ENCODE peak calls at places on chromosomes 12 and 14, in eight cellular contexts. A is thoracic aorta, U is tibial artery, T is hepatocyte, Y is dorsolateral prefrontal cortex, J is thyroid gland, G is AG10803, P is IMR-90. R is an unnamed sample.

GRCh38 chr12:69720748-69721147 is 17.9 kb upstream of the RAB3IP start:
- DNase-seq in U (no peak), G (no peak), Y (no peak), A (no peak), T (peak; percentile 13), J (no peak), P (no peak), R (no peak)

GRCh38 chr14:35556548-35556947 is 22.6 kb downstream of the INSM2 start:
- DNase-seq in U (no peak), Y (no peak), A (no peak), J (no peak), T (no peak), G (no peak), P (no peak), R (no peak)

GRCh38 chr14:57816568-57817284 is 49.2 kb downstream of the SLC35F4 start:
- DNase-seq in P (no peak), J (no peak), Y (no peak), G (no peak), A (no peak), U (no peak), T (no peak), R (no peak)

GRCh38 chr14:76289276-76289675 is 86.7 kb upstream of the ESRRB start:
- DNase-seq in P (no peak), U (no peak), G (no peak), Y (no peak), A (no peak), T (no peak), J (no peak), R (no peak)

GRCh38 chr12:53795927-53796326 is 44.1 kb upstream of the CISTR start:
- DNase-seq in P (no peak), A (no peak), G (no peak), T (no peak), Y (peak; percentile 36), U (no peak), J (no peak), R (no peak)

GRCh38 chr14:44586910-44587309 is 79.8 kb upstream of the FSCB start:
- DNase-seq in A (no peak), T (no peak), J (no peak), P (no peak), G (no peak), U (no peak), Y (no peak), R (no peak)

GRCh38 chr12:124296295-124296915 is 1.5 kb downstream of the RFLNA start:
- DNase-seq in T (peak; percentile 76), A (no peak), U (no peak), Y (no peak), P (no peak), J (no peak), G (no peak), R (no peak)

GRCh38 chr12:11580125-11580751 is 69.2 kb upstream of the ETV6 start:
- DNase-seq in U (peak; percentile 78), T (no peak), G (peak; percentile 88), Y (no peak), P (peak; percentile 82), A (no peak), J (peak; percentile 57), R (peak; percentile 66)

GRCh38 chr12:123958462-123958861 is 14.2 kb downstream of the CCDC92 start:
- DNase-seq in Y (no peak), U (no peak), J (peak; percentile 84), A (no peak), T (no peak), P (no peak), G (no peak), R (no peak)

GRCh38 chr14:22390195-22390594 is 198.8 kb downstream of the DAD1 start:
- DNase-seq in A (no peak), P (no peak), G (no peak), Y (no peak), T (no peak), U (no peak), J (no peak), R (no peak)

GRCh38 chr12:115756804-115757203 is 520.7 kb downstream of the MED13L start:
- DNase-seq in U (no peak), G (no peak), T (no peak), Y (no peak), A (no peak), P (no peak), J (no peak), R (no peak)

GRCh38 chr12:115758886-115759620 is 518.4 kb downstream of the MED13L start:
- DNase-seq in T (no peak), A (no peak), P (no peak), G (no peak), U (no peak), Y (no peak), J (no peak), R (no peak)

GRCh38 chr12:115755061-115755751 is 522.3 kb downstream of the MED13L start:
- DNase-seq in A (no peak), Y (no peak), P (no peak), G (no peak), J (no peak), T (no peak), U (no peak), R (no peak)

GRCh38 chr12:115755752-115756140 is 521.7 kb downstream of the MED13L start:
- DNase-seq in P (no peak), A (no peak), U (no peak), J (no peak), G (no peak), T (no peak), Y (no peak), R (no peak)

DNA sequence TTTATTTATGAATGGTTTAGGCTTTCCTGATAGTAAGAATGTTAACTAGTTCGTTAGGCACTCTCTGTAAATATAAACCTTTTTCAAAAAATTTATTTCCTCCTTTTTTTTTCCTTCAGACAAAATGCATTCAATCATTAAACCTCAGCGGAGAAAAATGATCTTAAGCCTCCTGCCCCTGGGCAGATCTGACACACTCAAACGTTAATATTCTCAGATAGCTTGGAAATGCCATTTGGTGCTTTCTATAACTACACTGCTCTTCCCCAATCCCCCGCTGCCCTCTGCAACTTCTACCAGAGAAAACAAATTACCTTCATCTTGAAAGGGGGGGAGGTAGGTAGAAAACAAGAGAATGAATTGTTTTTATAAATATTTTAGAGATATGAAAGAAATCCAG is 521.2 kb downstream of the MED13L start:
- DNase-seq in U (no peak), T (no peak), A (no peak), Y (no peak), P (no peak), J (no peak), G (no peak), R (no peak)
- H3K4me3 ChIP-seq in U (no peak overlapping the region), T (no peak overlapping the region), A (no peak overlapping the region), Y (no peak overlapping the region), P (no peak overlapping the region), J (no peak overlapping the region), G (no peak overlapping the region), R (no peak overlapping the region)

GRCh38 chr12:131850856-131851559 is 22.8 kb downstream of the MMP17 start:
- DNase-seq in G (no peak), A (no peak), T (peak; percentile 63), U (no peak), P (no peak), Y (no peak), J (peak; percentile 48), R (no peak)
- TF ChIP-seq CTCF in G (peak; percentile 50), A (peak; percentile 61), T (peak; percentile 56), U (peak; percentile 58), P (peak; percentile 56), Y (no peak), J (peak; percentile 52), R (peak; percentile 69)

GRCh38 chr12:122871851-122872785 is 23.8 kb downstream of the VPS37B start:
- DNase-seq in A (no peak), J (peak; percentile 58), U (peak; percentile 79), Y (no peak), P (peak; percentile 88), G (peak; percentile 87), T (peak; percentile 65), R (no peak)

GRCh38 chr12:122869207-122869973 is 26.5 kb downstream of the VPS37B start:
- DNase-seq in T (no peak), A (no peak), U (peak; percentile 25), Y (no peak), P (no peak), G (no peak), J (peak; percentile 1), R (no peak)

GRCh38 chr12:122870867-122871664 is 24.9 kb downstream of the VPS37B start:
- DNase-seq in P (peak; percentile 70), Y (no peak), J (peak; percentile 76), A (no peak), G (peak; percentile 61), U (peak; percentile 69), T (peak; percentile 70), R (no peak)

GRCh38 chr12:122868471-122869177 is 27.3 kb downstream of the VPS37B start:
- DNase-seq in U (peak; percentile 42), G (no peak), P (no peak), T (no peak), J (peak; percentile 2), A (no peak), Y (no peak), R (no peak)

DNA sequence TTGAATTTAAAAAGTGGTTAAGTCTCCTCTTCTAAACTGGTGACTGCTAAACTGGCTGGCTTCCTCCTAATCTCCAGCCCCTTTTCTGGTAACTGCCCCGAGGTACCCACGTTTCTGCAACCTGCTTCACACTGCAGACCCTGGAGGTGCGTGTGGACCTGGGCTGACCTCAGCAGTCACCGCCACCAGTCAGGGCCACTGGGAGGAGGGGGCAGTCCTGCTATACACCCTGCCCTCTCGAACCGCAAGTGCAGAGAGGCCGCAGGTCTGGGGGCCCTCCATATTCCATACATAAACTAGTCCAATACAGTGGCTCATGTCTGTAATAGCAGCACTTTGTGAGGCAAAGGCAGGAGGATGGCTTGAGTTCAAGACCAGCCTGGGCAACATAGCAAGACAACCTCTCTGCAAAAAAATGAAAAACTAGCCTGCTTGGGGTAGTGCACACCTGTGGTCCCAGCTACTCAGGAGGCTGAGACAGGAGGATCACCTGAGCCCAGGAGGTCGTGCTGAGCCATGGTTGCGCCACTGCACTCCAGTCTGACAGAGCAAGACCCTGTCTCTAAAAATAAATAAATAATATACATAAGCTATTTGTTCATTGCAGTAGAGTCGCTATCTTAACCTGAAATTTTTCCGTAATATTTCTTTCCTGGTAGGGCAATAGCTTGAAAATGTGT is 25.6 kb downstream of the VPS37B start:
- DNase-seq in J (peak; percentile 5), P (no peak), G (no peak), U (peak; percentile 44), T (no peak), Y (no peak), A (no peak), R (no peak)
- H3K4me3 ChIP-seq in J (no peak overlapping the region), P (no peak overlapping the region), G (no peak overlapping the region), U (no peak overlapping the region), T (no peak overlapping the region), Y (no peak overlapping the region), A (no peak overlapping the region), R (no peak overlapping the region)

GRCh38 chr12:110123861-110124183 is 335 bp upstream of the IFT81 start:
- DNase-seq in T (no peak), Y (no peak), A (no peak), U (no peak), P (no peak), G (no peak), J (no peak), R (no peak)

GRCh38 chr12:110122929-110123328 is 1.2 kb upstream of the IFT81 start:
- DNase-seq in U (peak; percentile 17), P (no peak), A (no peak), Y (no peak), G (no peak), T (no peak), J (no peak), R (no peak)

GRCh38 chr12:110120878-110121277 is 3.3 kb upstream of the IFT81 start:
- DNase-seq in G (no peak), A (no peak), P (no peak), U (no peak), J (no peak), Y (no peak), T (no peak), R (no peak)

GRCh38 chr12:110126557-110126956 is 2.4 kb downstream of the IFT81 start:
- DNase-seq in P (no peak), A (no peak), Y (no peak), G (no peak), U (no peak), T (no peak), J (no peak), R (no peak)

GRCh38 chr12:110124184-110124995 is at the start of gene IFT81:
- DNase-seq in P (peak; percentile 90), A (peak; percentile 81), J (peak; percentile 93), G (peak; percentile 91), U (peak; percentile 97), T (peak; percentile 97), Y (peak; percentile 95), R (peak; percentile 83)
- TF ChIP-seq CTCF in P (no peak), A (no peak), J (no peak), G (no peak), U (no peak), T (no peak), Y (peak; percentile 8), R (no peak)

R was measured in astrocyte of the cerebellum.